ENCODE peak calls at places on chromosomes 7 and 10, in ten cellular contexts. One of them, this sample, is unnamed.

GRCh38 chr10:60916025-60916424 is 28.0 kb downstream of the RHOBTB1 start:
- DNase-seq in stimulated activated CD8-positive, alpha-beta memory T cell treated with anti-CD3 and anti-CD28 coated beads, Interleukin-7, amount 100 ng/mL, for 4 hours: no peak
- DNase-seq in HTR-8/SVneo: no peak
- DNase-seq in iPS-NIHi11: peak
- DNase-seq in activated T-helper 1 cell treated with Interleukin-2 at 50 U/mL for 16 hours: no peak
- DNase-seq in AG08396: no peak
- DNase-seq in left ventricle myocardium superior: no peak
- DNase-seq in NCI-H774: no peak
- DNase-seq in fibroblast of mammary gland: no peak
- DNase-seq in DMS 273 treated with DMSO at 0.1 percent for 48 hours: no peak
- DNase-seq in this sample: no peak

GRCh38 chr7:151904270-151904669 is 27.4 kb upstream of the PRKAG2 start:
- DNase-seq in stimulated activated CD8-positive, alpha-beta memory T cell treated with anti-CD3 and anti-CD28 coated beads, Interleukin-7, amount 100 ng/mL, for 4 hours: no peak
- DNase-seq in HTR-8/SVneo: no peak
- DNase-seq in iPS-NIHi11: no peak
- DNase-seq in activated T-helper 1 cell treated with Interleukin-2 at 50 U/mL for 16 hours: no peak
- DNase-seq in AG08396: no peak
- DNase-seq in left ventricle myocardium superior: no peak
- DNase-seq in NCI-H774: no peak
- DNase-seq in fibroblast of mammary gland: no peak
- DNase-seq in DMS 273 treated with DMSO at 0.1 percent for 48 hours: no peak
- DNase-seq in this sample: no peak

GRCh38 chr7:88964418-88964817 is 168.9 kb upstream of the TEX47 start:
- DNase-seq in stimulated activated CD8-positive, alpha-beta memory T cell treated with anti-CD3 and anti-CD28 coated beads, Interleukin-7, amount 100 ng/mL, for 4 hours: no peak
- DNase-seq in HTR-8/SVneo: no peak
- DNase-seq in iPS-NIHi11: no peak
- DNase-seq in activated T-helper 1 cell treated with Interleukin-2 at 50 U/mL for 16 hours: no peak
- DNase-seq in AG08396: no peak
- DNase-seq in left ventricle myocardium superior: no peak
- DNase-seq in NCI-H774: no peak
- DNase-seq in fibroblast of mammary gland: no peak
- DNase-seq in DMS 273 treated with DMSO at 0.1 percent for 48 hours: no peak
- DNase-seq in this sample: no peak

GRCh38 chr7:140059288-140060242 is 3.2 kb downstream of the PARP12 start:
- DNase-seq in stimulated activated CD8-positive, alpha-beta memory T cell treated with anti-CD3 and anti-CD28 coated beads, Interleukin-7, amount 100 ng/mL, for 4 hours: peak
- DNase-seq in HTR-8/SVneo: peak
- DNase-seq in iPS-NIHi11: no peak
- DNase-seq in activated T-helper 1 cell treated with Interleukin-2 at 50 U/mL for 16 hours: no peak
- DNase-seq in AG08396: peak
- DNase-seq in left ventricle myocardium superior: peak
- DNase-seq in NCI-H774: peak
- DNase-seq in fibroblast of mammary gland: peak
- DNase-seq in DMS 273 treated with DMSO at 0.1 percent for 48 hours: no peak
- DNase-seq in this sample: peak

GRCh38 chr7:36904802-36905201 is 180.5 kb upstream of the AOAH start:
- DNase-seq in stimulated activated CD8-positive, alpha-beta memory T cell treated with anti-CD3 and anti-CD28 coated beads, Interleukin-7, amount 100 ng/mL, for 4 hours: no peak
- DNase-seq in HTR-8/SVneo: no peak
- DNase-seq in iPS-NIHi11: no peak
- DNase-seq in activated T-helper 1 cell treated with Interleukin-2 at 50 U/mL for 16 hours: no peak
- DNase-seq in AG08396: no peak
- DNase-seq in left ventricle myocardium superior: no peak
- DNase-seq in NCI-H774: no peak
- DNase-seq in fibroblast of mammary gland: no peak
- DNase-seq in DMS 273 treated with DMSO at 0.1 percent for 48 hours: no peak
- DNase-seq in this sample: no peak

GRCh38 chr10:30813872-30814471 is 184.4 kb upstream of the LYZL2 start:
- DNase-seq in stimulated activated CD8-positive, alpha-beta memory T cell treated with anti-CD3 and anti-CD28 coated beads, Interleukin-7, amount 100 ng/mL, for 4 hours: peak
- DNase-seq in HTR-8/SVneo: peak
- DNase-seq in iPS-NIHi11: no peak
- DNase-seq in activated T-helper 1 cell treated with Interleukin-2 at 50 U/mL for 16 hours: no peak
- DNase-seq in AG08396: no peak
- DNase-seq in left ventricle myocardium superior: no peak
- DNase-seq in NCI-H774: peak
- DNase-seq in fibroblast of mammary gland: peak
- DNase-seq in DMS 273 treated with DMSO at 0.1 percent for 48 hours: no peak
- DNase-seq in this sample: no peak

GRCh38 chr7:139774376-139774775 is 3.4 kb downstream of the HIPK2 start:
- DNase-seq in stimulated activated CD8-positive, alpha-beta memory T cell treated with anti-CD3 and anti-CD28 coated beads, Interleukin-7, amount 100 ng/mL, for 4 hours: no peak
- DNase-seq in HTR-8/SVneo: peak
- DNase-seq in iPS-NIHi11: no peak
- DNase-seq in activated T-helper 1 cell treated with Interleukin-2 at 50 U/mL for 16 hours: no peak
- DNase-seq in AG08396: peak
- DNase-seq in left ventricle myocardium superior: no peak
- DNase-seq in NCI-H774: no peak
- DNase-seq in fibroblast of mammary gland: peak
- DNase-seq in DMS 273 treated with DMSO at 0.1 percent for 48 hours: no peak
- DNase-seq in this sample: peak

GRCh38 chr7:142885311-142886230 is at the start of gene TRPV6:
- DNase-seq in stimulated activated CD8-positive, alpha-beta memory T cell treated with anti-CD3 and anti-CD28 coated beads, Interleukin-7, amount 100 ng/mL, for 4 hours: no peak
- DNase-seq in HTR-8/SVneo: no peak
- DNase-seq in iPS-NIHi11: peak
- DNase-seq in activated T-helper 1 cell treated with Interleukin-2 at 50 U/mL for 16 hours: no peak
- DNase-seq in AG08396: no peak
- DNase-seq in left ventricle myocardium superior: no peak
- DNase-seq in NCI-H774: no peak
- DNase-seq in fibroblast of mammary gland: no peak
- DNase-seq in DMS 273 treated with DMSO at 0.1 percent for 48 hours: no peak
- DNase-seq in this sample: no peak

GRCh38 chr7:142025896-142026295 is 30.2 kb downstream of the MGAM start:
- DNase-seq in stimulated activated CD8-positive, alpha-beta memory T cell treated with anti-CD3 and anti-CD28 coated beads, Interleukin-7, amount 100 ng/mL, for 4 hours: no peak
- DNase-seq in HTR-8/SVneo: no peak
- DNase-seq in iPS-NIHi11: no peak
- DNase-seq in activated T-helper 1 cell treated with Interleukin-2 at 50 U/mL for 16 hours: no peak
- DNase-seq in AG08396: no peak
- DNase-seq in left ventricle myocardium superior: no peak
- DNase-seq in NCI-H774: no peak
- DNase-seq in fibroblast of mammary gland: peak
- DNase-seq in DMS 273 treated with DMSO at 0.1 percent for 48 hours: no peak
- DNase-seq in this sample: no peak

GRCh38 chr7:55513849-55514248 is 58.5 kb downstream of the VOPP1 start:
- DNase-seq in stimulated activated CD8-positive, alpha-beta memory T cell treated with anti-CD3 and anti-CD28 coated beads, Interleukin-7, amount 100 ng/mL, for 4 hours: no peak
- DNase-seq in HTR-8/SVneo: no peak
- DNase-seq in iPS-NIHi11: no peak
- DNase-seq in activated T-helper 1 cell treated with Interleukin-2 at 50 U/mL for 16 hours: no peak
- DNase-seq in AG08396: no peak
- DNase-seq in left ventricle myocardium superior: no peak
- DNase-seq in NCI-H774: no peak
- DNase-seq in fibroblast of mammary gland: no peak
- DNase-seq in DMS 273 treated with DMSO at 0.1 percent for 48 hours: no peak
- DNase-seq in this sample: no peak

GRCh38 chr10:99920901-99921300 is 88.8 kb downstream of the DNMBP start:
- DNase-seq in stimulated activated CD8-positive, alpha-beta memory T cell treated with anti-CD3 and anti-CD28 coated beads, Interleukin-7, amount 100 ng/mL, for 4 hours: no peak
- DNase-seq in HTR-8/SVneo: no peak
- DNase-seq in iPS-NIHi11: no peak
- DNase-seq in activated T-helper 1 cell treated with Interleukin-2 at 50 U/mL for 16 hours: no peak
- DNase-seq in AG08396: no peak
- DNase-seq in left ventricle myocardium superior: no peak
- DNase-seq in NCI-H774: no peak
- DNase-seq in fibroblast of mammary gland: peak
- DNase-seq in DMS 273 treated with DMSO at 0.1 percent for 48 hours: no peak
- DNase-seq in this sample: no peak

GRCh38 chr7:151008511-151009323 is 15.6 kb downstream of the ATG9B start:
- DNase-seq in stimulated activated CD8-positive, alpha-beta memory T cell treated with anti-CD3 and anti-CD28 coated beads, Interleukin-7, amount 100 ng/mL, for 4 hours: peak
- DNase-seq in HTR-8/SVneo: no peak
- DNase-seq in iPS-NIHi11: peak
- DNase-seq in activated T-helper 1 cell treated with Interleukin-2 at 50 U/mL for 16 hours: peak
- DNase-seq in AG08396: peak
- DNase-seq in left ventricle myocardium superior: peak
- DNase-seq in NCI-H774: no peak
- DNase-seq in fibroblast of mammary gland: peak
- DNase-seq in DMS 273 treated with DMSO at 0.1 percent for 48 hours: no peak
- DNase-seq in this sample: no peak

GRCh38 chr10:133403359-133403758 is 9.4 kb downstream of the MTG1 start:
- DNase-seq in stimulated activated CD8-positive, alpha-beta memory T cell treated with anti-CD3 and anti-CD28 coated beads, Interleukin-7, amount 100 ng/mL, for 4 hours: no peak
- DNase-seq in HTR-8/SVneo: no peak
- DNase-seq in iPS-NIHi11: no peak
- DNase-seq in activated T-helper 1 cell treated with Interleukin-2 at 50 U/mL for 16 hours: no peak
- DNase-seq in AG08396: no peak
- DNase-seq in left ventricle myocardium superior: no peak
- DNase-seq in NCI-H774: no peak
- DNase-seq in fibroblast of mammary gland: no peak
- DNase-seq in DMS 273 treated with DMSO at 0.1 percent for 48 hours: no peak
- DNase-seq in this sample: no peak

GRCh38 chr7:44292876-44293560 is 32.4 kb downstream of the CAMK2B start:
- DNase-seq in stimulated activated CD8-positive, alpha-beta memory T cell treated with anti-CD3 and anti-CD28 coated beads, Interleukin-7, amount 100 ng/mL, for 4 hours: no peak
- DNase-seq in HTR-8/SVneo: no peak
- DNase-seq in iPS-NIHi11: no peak
- DNase-seq in activated T-helper 1 cell treated with Interleukin-2 at 50 U/mL for 16 hours: no peak
- DNase-seq in AG08396: no peak
- DNase-seq in left ventricle myocardium superior: peak
- DNase-seq in NCI-H774: no peak
- DNase-seq in fibroblast of mammary gland: no peak
- DNase-seq in DMS 273 treated with DMSO at 0.1 percent for 48 hours: no peak
- DNase-seq in this sample: no peak

GRCh38 chr7:155921804-155922506 is 109.7 kb upstream of the SHH start:
- DNase-seq in stimulated activated CD8-positive, alpha-beta memory T cell treated with anti-CD3 and anti-CD28 coated beads, Interleukin-7, amount 100 ng/mL, for 4 hours: no peak
- DNase-seq in HTR-8/SVneo: no peak
- DNase-seq in iPS-NIHi11: peak
- DNase-seq in activated T-helper 1 cell treated with Interleukin-2 at 50 U/mL for 16 hours: no peak
- DNase-seq in AG08396: no peak
- DNase-seq in left ventricle myocardium superior: no peak
- DNase-seq in NCI-H774: no peak
- DNase-seq in fibroblast of mammary gland: no peak
- DNase-seq in DMS 273 treated with DMSO at 0.1 percent for 48 hours: no peak
- DNase-seq in this sample: no peak

GRCh38 chr10:97399843-97400545 is 1.1 kb downstream of the RRP12 start:
- DNase-seq in stimulated activated CD8-positive, alpha-beta memory T cell treated with anti-CD3 and anti-CD28 coated beads, Interleukin-7, amount 100 ng/mL, for 4 hours: no peak
- DNase-seq in HTR-8/SVneo: peak
- DNase-seq in iPS-NIHi11: peak
- DNase-seq in activated T-helper 1 cell treated with Interleukin-2 at 50 U/mL for 16 hours: no peak
- DNase-seq in AG08396: peak
- DNase-seq in left ventricle myocardium superior: no peak
- DNase-seq in NCI-H774: no peak
- DNase-seq in fibroblast of mammary gland: peak
- DNase-seq in DMS 273 treated with DMSO at 0.1 percent for 48 hours: no peak
- DNase-seq in this sample: peak